ENCODE peak calls at places on chromosomes 6 and 20, in six cellular contexts. W is stomach, I is HCT116, E is A549, O is suprapubic skin, L is esophagus squamous epithelium. X is an unnamed sample. For H3K4me1, the result is how much of the 10 kb centered on the place peaks cover.

GRCh38 chr6:82088978-82089855 is 158.3 kb downstream of the IBTK start:
- DNase-seq in W (no peak), I (no peak), E (no peak), O (no peak), L (no peak), X (no peak)

GRCh38 chr20:63483834-63484233 is 11.4 kb upstream of the KCNQ2 start:
- DNase-seq in W (no peak), I (no peak), E (no peak), O (no peak), L (no peak), X (no peak)

GRCh38 chr6:156846845-156847599 is 69.8 kb downstream of the ARID1B start:
- DNase-seq in W (no peak), I (no peak), E (no peak), O (no peak), L (no peak), X (no peak)

GRCh38 chr6:93294879-93295278 is 124.5 kb downstream of the EPHA7 start:
- DNase-seq in W (no peak), I (no peak), E (no peak), O (no peak), L (no peak), X (no peak)

GRCh38 chr6:26543953-26544352 is 5.8 kb downstream of the HMGN4 start:
- DNase-seq in W (no peak), I (no peak), E (no peak), O (no peak), L (no peak), X (no peak)

GRCh38 chr6:34200340-34200971 is 36.2 kb upstream of the HMGA1 start:
- DNase-seq in W (no peak), I (no peak), E (no peak), O (no peak), L (no peak), X (no peak)

GRCh38 chr20:24027229-24027628 is 38.6 kb upstream of the GGTLC1 start:
- DNase-seq in W (peak), I (no peak), E (no peak), O (peak), L (no peak), X (peak)

GRCh38 chr20:237479-237878 is 10.4 kb downstream of the DEFB129 start:
- DNase-seq in W (no peak), I (no peak), E (no peak), O (no peak), L (no peak), X (peak)

GRCh38 chr6:20400476-20401402 is 940 bp upstream of the E2F3 start:
- DNase-seq in W (no peak), I (peak), E (peak), O (peak), L (no peak), X (peak)

GRCh38 chr6:89411019-89411268 is 1.1 kb downstream of the RRAGD start:
- DNase-seq in W (peak), I (no peak), E (no peak), O (no peak), L (no peak), X (peak)

GRCh38 chr6:158286413-158286812 is 25.9 kb upstream of the TULP4 start:
- DNase-seq in W (no peak), I (no peak), E (no peak), O (no peak), L (no peak), X (no peak)

GRCh38 chr6:31094389-31094881 is 17.9 kb downstream of the C6orf15 start:
- DNase-seq in W (no peak), I (no peak), E (no peak), O (no peak), L (no peak), X (no peak)

GRCh38 chr20:32431457-32431856 is 73.3 kb downstream of the ASXL1 start:
- DNase-seq in W (no peak), I (no peak), E (no peak), O (no peak), L (no peak), X (no peak)
- TF ChIP-seq POLR2A in W (no peak), I (no peak), E (no peak), O (no peak), L (no peak), X (no peak)

DNA sequence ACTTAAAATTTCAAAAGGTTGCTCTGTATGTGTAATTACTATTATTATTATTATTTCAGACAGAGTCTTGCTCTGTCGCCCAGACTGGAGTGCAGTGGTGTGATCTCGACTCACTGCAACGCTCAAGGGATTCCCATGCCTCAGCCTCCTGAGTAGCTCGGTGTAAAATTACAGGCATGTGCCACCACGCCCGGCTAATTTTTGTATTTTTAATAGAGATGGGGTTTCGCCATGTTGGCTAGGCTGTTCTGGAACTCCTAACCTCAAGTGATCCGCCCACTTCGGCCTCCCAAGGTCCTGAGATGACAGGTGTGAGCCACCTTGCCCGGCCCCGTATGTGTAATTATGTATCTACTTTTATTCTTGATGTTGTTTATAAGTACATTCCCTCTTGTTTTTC is 65.3 kb upstream of the ZNF217 start:
- DNase-seq in W (no peak), I (no peak), E (no peak), O (no peak), L (no peak), X (no peak)
- H3K4me1 ChIP-seq in W (under half), I (under half), E (half or more), O (half or more), L (under half), X (under half)

GRCh38 chr20:61163027-61163426 is 89.0 kb upstream of the CDH4 start:
- DNase-seq in W (no peak), I (no peak), E (no peak), O (no peak), L (no peak), X (no peak)
- TF ChIP-seq CTCF in W (no peak), I (no peak), E (no peak), O (no peak), L (no peak), X (no peak)

GRCh38 chr20:25750220-25750764 is 53.6 kb upstream of the ZNF337 start:
- DNase-seq in W (no peak), I (no peak), E (no peak), O (no peak), L (no peak), X (no peak)

GRCh38 chr20:25750765-25751696 is 54.4 kb upstream of the ZNF337 start:
- DNase-seq in W (peak), I (no peak), E (peak), O (no peak), L (no peak), X (peak)

GRCh38 chr20:25745100-25745499 is 48.4 kb upstream of the ZNF337 start:
- DNase-seq in W (no peak), I (no peak), E (no peak), O (no peak), L (no peak), X (no peak)

GRCh38 chr20:25745738-25746137 is 49.1 kb upstream of the ZNF337 start:
- DNase-seq in W (no peak), I (no peak), E (no peak), O (no peak), L (no peak), X (no peak)

GRCh38 chr20:25749667-25750066 is 53.0 kb upstream of the ZNF337 start:
- DNase-seq in W (no peak), I (no peak), E (no peak), O (no peak), L (no peak), X (no peak)
- TF ChIP-seq POLR2A in W (no peak), I (no peak), E (no peak), O (no peak), L (no peak), X (no peak)

X was measured in adrenal gland.